ENCODE peak calls at places on chromosomes 6 and 20, in four cellular contexts. J is astrocyte, Q is IMR-90, A is pancreas. L is an unnamed sample.

GRCh38 chr20:2794202-2794748 is 6.2 kb downstream of the CPXM1 start:
- DNase-seq in J (no peak), Q (no peak), A (no peak), L (no peak)

GRCh38 chr6:102023977-102024657 is 630.6 kb downstream of the GRIK2 start:
- DNase-seq in J (no peak), Q (no peak), A (no peak), L (no peak)

GRCh38 chr6:113776998-113777397 is 80.1 kb upstream of the MARCKS start:
- DNase-seq in J (peak; percentile 34), Q (peak; percentile 5), A (no peak), L (no peak)

GRCh38 chr6:169232507-169232931 is 21.1 kb downstream of the THBS2 start:
- DNase-seq in J (no peak), Q (no peak), A (no peak), L (no peak)

GRCh38 chr6:105607624-105608392 is 204.9 kb upstream of the PREP start:
- DNase-seq in J (peak; percentile 23), Q (peak; percentile 41), A (no peak), L (no peak)

GRCh38 chr20:11207749-11208502 is 534.1 kb upstream of the JAG1 start:
- DNase-seq in J (peak; percentile 90), Q (peak; percentile 44), A (peak; percentile 63), L (no peak)

GRCh38 chr20:33684533-33685327 is 1.5 kb downstream of the E2F1 start:
- DNase-seq in J (no peak), Q (no peak), A (no peak), L (no peak)

GRCh38 chr6:169190144-169190584 is 63.5 kb downstream of the THBS2 start:
- DNase-seq in J (peak; percentile 98), Q (peak; percentile 89), A (no peak), L (no peak)

GRCh38 chr6:93654548-93654947 is 235.2 kb upstream of the EPHA7 start:
- DNase-seq in J (no peak), Q (no peak), A (no peak), L (no peak)

GRCh38 chr6:139847322-139847797 is 472.9 kb upstream of the CITED2 start:
- DNase-seq in J (no peak), Q (no peak), A (no peak), L (no peak)

GRCh38 chr6:126716826-126717514 is 377.1 kb downstream of the CENPW start:
- DNase-seq in J (no peak), Q (peak; percentile 11), A (no peak), L (no peak)

GRCh38 chr6:4346659-4347333 is 211.4 kb upstream of the ECI2 start:
- DNase-seq in J (no peak), Q (peak; percentile 39), A (no peak), L (no peak)

GRCh38 chr6:146154197-146154596 is 125.3 kb downstream of the GRM1 start:
- DNase-seq in J (peak; percentile 9), Q (no peak), A (no peak), L (no peak)

GRCh38 chr20:17678295-17678694 is 3.7 kb downstream of the RRBP1 start:
- DNase-seq in J (no peak), Q (no peak), A (peak; percentile 9), L (no peak)

GRCh38 chr6:24492475-24492874 is 2.3 kb upstream of the ALDH5A1 start:
- DNase-seq in J (peak; percentile 13), Q (peak; percentile 7), A (no peak), L (no peak)

GRCh38 chr6:155313602-155314091 is 637 bp downstream of the TFB1M start:
- DNase-seq in J (no peak), Q (no peak), A (no peak), L (no peak)

GRCh38 chr6:144104898-144105487 is 9.6 kb upstream of the SF3B5 start:
- DNase-seq in J (peak; percentile 47), Q (peak; percentile 79), A (peak; percentile 20), L (no peak)

GRCh38 chr6:56683882-56684281 is 41.2 kb upstream of the DST start:
- DNase-seq in J (peak; percentile 90), Q (peak; percentile 93), A (no peak), L (no peak)

GRCh38 chr6:43173496-43174262 is 2.6 kb downstream of the SRF start:
- DNase-seq in J (no peak), Q (no peak), A (peak; percentile 35), L (no peak)

GRCh38 chr20:53917145-53918009 is 153.0 kb downstream of the BCAS1 start:
- DNase-seq in J (peak; percentile 64), Q (no peak), A (peak; percentile 27), L (no peak)

GRCh38 chr6:157912326-157912725 is 69.3 kb upstream of the SYNJ2 start:
- DNase-seq in J (peak; percentile 95), Q (peak; percentile 95), A (no peak), L (no peak)

GRCh38 chr6:41659935-41660334 is 21.7 kb downstream of the MDFI start:
- DNase-seq in J (no peak), Q (no peak), A (no peak), L (no peak)

GRCh38 chr6:24009319-24009718 is 116.7 kb upstream of the NRSN1 start:
- DNase-seq in J (no peak), Q (no peak), A (no peak), L (no peak)

GRCh38 chr6:111105578-111105977 is 18.3 kb downstream of the SLC16A10 start:
- DNase-seq in J (peak; percentile 29), Q (peak; percentile 31), A (peak; percentile 76), L (peak; percentile 7)

GRCh38 chr20:48455606-48456360 is 372.0 kb downstream of the PREX1 start:
- DNase-seq in J (no peak), Q (no peak), A (no peak), L (no peak)

GRCh38 chr6:127201321-127201720 is 65.3 kb upstream of the RNF146 start:
- DNase-seq in J (peak; percentile 79), Q (peak; percentile 78), A (no peak), L (no peak)

GRCh38 chr6:16747232-16748027 is 13.8 kb downstream of the ATXN1 start:
- DNase-seq in J (peak; percentile 89), Q (peak; percentile 85), A (no peak), L (no peak)

GRCh38 chr6:11258260-11259237 is 26.1 kb upstream of the NEDD9 start:
- DNase-seq in J (peak; percentile 62), Q (no peak), A (no peak), L (no peak)

GRCh38 chr6:11264100-11264499 is 31.6 kb upstream of the NEDD9 start:
- DNase-seq in J (no peak), Q (no peak), A (no peak), L (no peak)

GRCh38 chr6:11260249-11261038 is 28.0 kb upstream of the NEDD9 start:
- DNase-seq in J (no peak), Q (no peak), A (no peak), L (no peak)

GRCh38 chr6:11263185-11263817 is 30.8 kb upstream of the NEDD9 start:
- DNase-seq in J (peak; percentile 80), Q (peak; percentile 84), A (peak; percentile 63), L (no peak)

GRCh38 chr6:11262231-11262630 is 29.8 kb upstream of the NEDD9 start:
- DNase-seq in J (no peak), Q (no peak), A (no peak), L (no peak)
- H3K27ac ChIP-seq in J (no peak overlapping the region), Q (no peak overlapping the region), A (no peak overlapping the region), L (no peak overlapping the region)

GRCh38 chr20:23245553-23246128 is 105.0 kb upstream of the NXT1 start:
- DNase-seq in J (no peak), Q (peak; percentile 33), A (peak; percentile 38), L (no peak)
- TF ChIP-seq CTCF in J (peak; percentile 42), Q (peak; percentile 48), A (peak; percentile 21), L (no peak)

DNA sequence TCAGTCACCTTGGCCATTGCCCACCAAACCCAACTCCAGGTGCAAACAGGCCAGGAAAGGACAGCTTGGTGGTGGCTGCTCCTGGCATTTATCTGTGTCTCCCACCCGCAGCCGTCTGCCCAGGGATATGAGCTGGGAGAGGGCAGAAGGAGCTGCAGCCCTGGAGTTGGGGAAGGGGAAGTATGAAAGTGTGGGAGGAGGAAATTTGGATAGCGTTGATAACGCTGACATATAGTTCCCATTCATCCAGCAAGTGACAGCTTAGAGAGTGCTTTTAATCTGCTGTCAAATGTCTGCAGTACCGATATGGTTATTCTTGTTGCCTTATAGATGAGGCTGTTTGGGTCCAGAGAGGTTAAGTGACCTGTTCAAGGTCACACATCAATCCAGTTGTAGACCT is 741 bp downstream of the KCNK16 start:
- DNase-seq in J (no peak), Q (no peak), A (no peak), L (no peak)
- H3K27me3 ChIP-seq in J (peaks cover 4% of the 10 kb centered on the region), Q (no peaks in the 10 kb centered on the region), A (no peaks in the 10 kb centered on the region), L (no peaks in the 10 kb centered on the region)

GRCh38 chr6:44733146-44733545 is 345.6 kb downstream of the CDC5L start:
- DNase-seq in J (no peak), Q (no peak), A (no peak), L (no peak)
- H3K27ac ChIP-seq in J (no peak overlapping the region), Q (no peak overlapping the region), A (no peak overlapping the region), L (no peak overlapping the region)

GRCh38 chr6:31729515-31729978 is 448 bp upstream of the DDAH2 start:
- DNase-seq in J (peak; percentile 70), Q (peak; percentile 79), A (peak; percentile 82), L (peak; percentile 72)
- TF ChIP-seq CTCF in J (no peak), Q (peak; percentile 67), A (no peak), L (peak; percentile 89)

DNA sequence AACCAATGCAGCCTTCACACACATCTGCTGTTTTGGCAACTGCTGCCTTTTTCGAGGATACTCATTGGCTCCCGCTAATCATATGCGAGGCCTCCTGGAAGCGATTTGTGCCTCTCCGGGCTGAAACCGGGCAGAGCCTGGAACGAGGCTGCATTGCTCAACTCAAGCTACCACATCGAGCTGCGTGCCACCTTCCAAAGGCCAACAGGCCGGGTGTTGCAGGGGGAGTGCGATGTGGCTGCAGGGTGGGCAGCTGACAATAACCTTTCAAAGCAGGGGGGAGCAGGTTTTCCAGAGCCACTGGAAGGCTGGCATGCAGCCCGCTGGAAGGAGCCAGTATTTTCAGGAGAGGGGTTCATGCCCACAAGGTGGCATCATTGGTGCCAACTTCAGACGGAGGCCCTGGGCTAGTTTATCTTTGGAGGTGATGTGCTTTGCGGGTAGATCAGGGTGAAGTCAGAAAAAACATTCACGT is 122.6 kb upstream of the IFNGR1 start:
- DNase-seq in J (no peak), Q (no peak), A (peak; percentile 31), L (peak; percentile 50)
- H3K27me3 ChIP-seq in J (peaks cover 14% of the 10 kb centered on the region), Q (peaks cover 17% of the 10 kb centered on the region), A (no peaks in the 10 kb centered on the region), L (peaks cover 6% of the 10 kb centered on the region)

DNA sequence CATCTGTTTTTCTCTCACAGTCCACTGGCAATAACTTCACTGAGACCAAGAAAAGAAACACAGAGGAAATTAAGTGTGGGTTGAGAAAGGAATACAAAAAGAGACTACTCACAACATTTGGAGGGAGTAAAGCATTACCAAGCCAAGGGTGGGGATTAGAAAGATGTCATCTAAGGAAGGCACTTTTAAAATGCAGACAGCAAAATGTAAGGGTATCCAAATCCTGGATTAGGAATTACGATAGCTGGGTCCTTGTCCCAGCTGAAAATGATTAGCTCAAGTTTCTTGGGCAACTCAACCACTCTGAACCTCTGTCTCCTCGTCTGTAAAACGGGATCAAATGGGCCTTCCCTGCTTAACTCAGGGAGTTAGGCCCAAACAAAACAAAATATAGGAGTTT is 2.2 kb downstream of the LEMD2 start:
- DNase-seq in J (no peak), Q (no peak), A (no peak), L (no peak)
- H3K27ac ChIP-seq in J (peak overlapping the region; percentile 83), Q (no peak overlapping the region), A (no peak overlapping the region), L (no peak overlapping the region)

L was measured in CD4-positive, alpha-beta T cell.